ENCODE peak calls at places on chromosomes 16 and 17, in ten cellular contexts. N is CMK; C is mucosa of descending colon; E is activated naive CD4-positive, alpha-beta T cell; K is kidney epithelial cell; S is AG08396; L is Caki2; Q is HEK293T; Z is stimulated activated CD4-positive, alpha-beta T cell treated with anti-CD3 and anti-CD28 coated beads, Interleukin-1b, Interleukin-23, amount 100 ng/mL, for 1 hour; P is left kidney. B is an unnamed sample.

GRCh38 chr17:35879748-35880654 is at the start of gene CCL5:
- DNase-seq in N (no peak), C (peak), E (no peak), K (no peak), S (no peak), L (no peak), Q (no peak), Z (no peak), P (no peak), B (no peak)

GRCh38 chr16:83403751-83404150 is 404.0 kb upstream of the HSBP1 start:
- DNase-seq in N (no peak), C (no peak), E (no peak), K (no peak), S (no peak), L (no peak), Q (no peak), Z (no peak), P (no peak), B (no peak)

GRCh38 chr17:63476494-63476856 is 386 bp upstream of the ACE start:
- DNase-seq in N (no peak), C (peak), E (no peak), K (no peak), S (peak), L (no peak), Q (peak), Z (no peak), P (peak), B (no peak)

GRCh38 chr17:1644493-1645206 is 882 bp downstream of the SCARF1 start:
- DNase-seq in N (no peak), C (peak), E (no peak), K (no peak), S (peak), L (no peak), Q (no peak), Z (no peak), P (no peak), B (no peak)

GRCh38 chr16:17251496-17251895 is 219.3 kb downstream of the XYLT1 start:
- DNase-seq in N (no peak), C (no peak), E (no peak), K (no peak), S (no peak), L (no peak), Q (no peak), Z (no peak), P (no peak), B (no peak)

GRCh38 chr16:9345046-9345445 is 253.6 kb downstream of the HAPSTR1 start:
- DNase-seq in N (no peak), C (no peak), E (no peak), K (no peak), S (no peak), L (no peak), Q (no peak), Z (no peak), P (no peak), B (no peak)

GRCh38 chr17:76022285-76022684 is 4.8 kb downstream of the EVPL start:
- DNase-seq in N (no peak), C (no peak), E (no peak), K (no peak), S (no peak), L (no peak), Q (no peak), Z (no peak), P (no peak), B (no peak)

GRCh38 chr17:79995691-79996090 is 40.0 kb downstream of the TBC1D16 start:
- DNase-seq in N (no peak), C (no peak), E (no peak), K (no peak), S (no peak), L (no peak), Q (no peak), Z (no peak), P (no peak), B (no peak)

GRCh38 chr17:76027159-76027839 is at the start of gene EVPL:
- DNase-seq in N (peak), C (peak), E (no peak), K (peak), S (no peak), L (peak), Q (no peak), Z (no peak), P (peak), B (no peak)

GRCh38 chr16:26530584-26531289 is 536.0 kb upstream of the C16orf82 start:
- DNase-seq in N (no peak), C (no peak), E (no peak), K (no peak), S (no peak), L (no peak), Q (no peak), Z (no peak), P (no peak), B (no peak)

GRCh38 chr16:67946128-67946569 is 2.2 kb upstream of the LCAT start:
- DNase-seq in N (no peak), C (no peak), E (no peak), K (no peak), S (no peak), L (no peak), Q (no peak), Z (no peak), P (no peak), B (no peak)

GRCh38 chr16:66045626-66046025 is 320.9 kb upstream of the CDH5 start:
- DNase-seq in N (no peak), C (no peak), E (no peak), K (no peak), S (no peak), L (no peak), Q (no peak), Z (no peak), P (no peak), B (no peak)

GRCh38 chr17:7838291-7839075 is 4.5 kb downstream of the KDM6B start:
- DNase-seq in N (peak), C (peak), E (no peak), K (no peak), S (peak), L (no peak), Q (no peak), Z (no peak), P (peak), B (no peak)

GRCh38 chr17:80770881-80771611 is 220.6 kb upstream of the CHMP6 start:
- DNase-seq in N (no peak), C (no peak), E (no peak), K (no peak), S (no peak), L (no peak), Q (no peak), Z (no peak), P (no peak), B (no peak)

GRCh38 chr16:20300312-20301097 is 26.8 kb downstream of the GP2 start:
- DNase-seq in N (peak), C (peak), E (no peak), K (no peak), S (peak), L (peak), Q (peak), Z (no peak), P (peak), B (no peak)

GRCh38 chr16:13005836-13006235 is 104.4 kb downstream of the SHISA9 start:
- DNase-seq in N (no peak), C (no peak), E (no peak), K (no peak), S (no peak), L (peak), Q (no peak), Z (no peak), P (peak), B (no peak)

GRCh38 chr17:77453613-77454559 is 313.1 kb downstream of the SEC14L1 start:
- DNase-seq in N (peak), C (peak), E (no peak), K (no peak), S (no peak), L (no peak), Q (no peak), Z (no peak), P (no peak), B (no peak)

GRCh38 chr17:32671891-32672290 is 185.1 kb downstream of the CDK5R1 start:
- DNase-seq in N (no peak), C (peak), E (no peak), K (no peak), S (no peak), L (no peak), Q (no peak), Z (no peak), P (no peak), B (no peak)

GRCh38 chr17:182164-182751 is 808 bp upstream of the DOC2B start:
- DNase-seq in N (no peak), C (no peak), E (no peak), K (no peak), S (no peak), L (no peak), Q (no peak), Z (no peak), P (peak), B (no peak)

GRCh38 chr17:77148959-77149510 is 8.3 kb downstream of the SEC14L1 start:
- DNase-seq in N (no peak), C (no peak), E (no peak), K (no peak), S (no peak), L (no peak), Q (no peak), Z (no peak), P (no peak), B (no peak)

GRCh38 chr17:1481736-1482135 is 10.8 kb downstream of the MYO1C start:
- DNase-seq in N (no peak), C (no peak), E (no peak), K (no peak), S (no peak), L (no peak), Q (no peak), Z (no peak), P (no peak), B (no peak)

GRCh38 chr16:14566599-14566998 is 63.5 kb downstream of the PARN start:
- DNase-seq in N (no peak), C (no peak), E (no peak), K (no peak), S (no peak), L (no peak), Q (no peak), Z (no peak), P (no peak), B (no peak)

GRCh38 chr17:80418589-80418988 is 3.6 kb downstream of the ENDOV start:
- DNase-seq in N (no peak), C (no peak), E (no peak), K (no peak), S (no peak), L (no peak), Q (no peak), Z (no peak), P (no peak), B (no peak)

GRCh38 chr16:52929478-52929877 is 123.2 kb downstream of the CHD9NB start:
- DNase-seq in N (no peak), C (no peak), E (no peak), K (no peak), S (no peak), L (no peak), Q (no peak), Z (no peak), P (peak), B (no peak)

GRCh38 chr17:16345565-16345964 is 7.7 kb downstream of the CENPV start:
- DNase-seq in N (no peak), C (no peak), E (no peak), K (no peak), S (no peak), L (no peak), Q (no peak), Z (no peak), P (no peak), B (no peak)

GRCh38 chr16:85006639-85007038 is 4.7 kb downstream of the ZDHHC7 start:
- DNase-seq in N (no peak), C (no peak), E (no peak), K (no peak), S (no peak), L (no peak), Q (no peak), Z (no peak), P (no peak), B (no peak)

GRCh38 chr17:82097187-82097918 is 683 bp downstream of the FASN start:
- DNase-seq in N (peak), C (peak), E (no peak), K (no peak), S (peak), L (no peak), Q (peak), Z (no peak), P (peak), B (no peak)

GRCh38 chr16:23754594-23755483 is at the start of gene CHP2:
- DNase-seq in N (no peak), C (peak), E (no peak), K (no peak), S (no peak), L (no peak), Q (peak), Z (no peak), P (peak), B (no peak)

GRCh38 chr16:1175566-1176279 is 22.8 kb downstream of the CACNA1H start:
- DNase-seq in N (no peak), C (no peak), E (no peak), K (no peak), S (no peak), L (no peak), Q (no peak), Z (no peak), P (peak), B (no peak)